ENCODE peak calls at places on chromosome 21, in four cellular contexts. One of them, this sample, is unnamed.

GRCh38 chr21:41752231-41752681 is 14.6 kb downstream of the RIPK4 start:
- DNase-seq in BJ: peak
- DNase-seq in fibroblast of lung: peak
- DNase-seq in body of pancreas: no peak
- DNase-seq in this sample: no peak

GRCh38 chr21:22278366-22278765 is 1280.2 kb downstream of the NCAM2 start:
- DNase-seq in BJ: no peak
- DNase-seq in fibroblast of lung: no peak
- DNase-seq in body of pancreas: no peak
- DNase-seq in this sample: no peak

GRCh38 chr21:36788116-36788515 is 89.2 kb downstream of the SIM2 start:
- DNase-seq in BJ: peak
- DNase-seq in fibroblast of lung: no peak
- DNase-seq in body of pancreas: no peak
- DNase-seq in this sample: no peak

GRCh38 chr21:28908351-28908750 is 84.3 kb downstream of the LTN1 start:
- DNase-seq in BJ: no peak
- DNase-seq in fibroblast of lung: no peak
- DNase-seq in body of pancreas: no peak
- DNase-seq in this sample: no peak

GRCh38 chr21:36544545-36544944 is 64.6 kb upstream of the CLDN14 start:
- DNase-seq in BJ: no peak
- DNase-seq in fibroblast of lung: no peak
- DNase-seq in body of pancreas: no peak
- DNase-seq in this sample: no peak

GRCh38 chr21:26532208-26532607 is 40.9 kb downstream of the CYYR1 start:
- DNase-seq in BJ: no peak
- DNase-seq in fibroblast of lung: no peak
- DNase-seq in body of pancreas: no peak
- DNase-seq in this sample: no peak

GRCh38 chr21:36846624-36847023 is 119.8 kb downstream of the HLCS start:
- DNase-seq in BJ: no peak
- DNase-seq in fibroblast of lung: no peak
- DNase-seq in body of pancreas: no peak
- DNase-seq in this sample: no peak

GRCh38 chr21:38825269-38825668 is 19.5 kb downstream of the ETS2 start:
- DNase-seq in BJ: no peak
- DNase-seq in fibroblast of lung: no peak
- DNase-seq in body of pancreas: no peak
- DNase-seq in this sample: no peak

GRCh38 chr21:16789636-16790035 is 723.2 kb upstream of the CXADR start:
- DNase-seq in BJ: no peak
- DNase-seq in fibroblast of lung: peak
- DNase-seq in body of pancreas: no peak
- DNase-seq in this sample: no peak

DNA sequence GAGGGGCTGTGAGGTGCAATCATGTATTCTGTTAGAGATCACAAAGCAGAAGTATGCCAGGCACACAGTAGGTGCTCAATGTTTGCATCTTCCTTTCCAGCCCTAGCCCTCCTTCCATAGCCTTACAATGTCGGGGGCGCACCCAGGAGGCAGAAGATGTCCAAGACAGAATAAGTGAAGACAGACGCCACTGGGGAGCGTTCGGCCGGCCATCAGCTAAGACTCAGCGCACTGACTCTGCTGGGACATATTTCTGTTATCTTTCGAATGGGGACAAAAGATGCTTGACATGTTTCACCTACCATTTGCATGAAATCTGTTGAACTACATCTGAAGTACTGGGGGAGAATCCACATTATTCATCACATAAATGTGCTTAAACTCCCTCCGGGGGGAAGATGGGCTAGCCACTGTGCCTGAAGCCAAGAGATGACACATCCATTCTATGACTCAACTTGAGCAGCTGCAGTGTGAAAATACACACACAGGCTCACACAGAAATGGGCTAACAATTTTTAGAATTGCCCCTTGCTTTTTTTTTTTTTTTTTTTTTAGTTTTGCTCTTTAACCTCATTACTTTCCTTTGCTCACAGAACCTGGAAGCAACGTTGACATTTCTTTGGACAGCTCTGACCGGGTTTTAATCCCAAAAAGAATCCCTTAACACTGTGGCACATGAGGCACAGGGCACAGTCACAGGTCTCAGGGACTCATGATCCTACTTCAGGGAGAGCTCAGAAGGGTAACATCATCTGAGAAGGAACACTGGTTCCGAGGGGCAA is 7.9 kb downstream of the TIAM1 start:
- DNase-seq in BJ: peak
- DNase-seq in fibroblast of lung: peak
- DNase-seq in body of pancreas: peak
- DNase-seq in this sample: no peak
- H3K4me3 ChIP-seq in BJ: no peak
- H3K4me3 ChIP-seq in fibroblast of lung: no peak
- H3K4me3 ChIP-seq in body of pancreas: no peak
- H3K4me3 ChIP-seq in this sample: no peak

GRCh38 chr21:45308211-45309068 is 20.7 kb upstream of the POFUT2 start:
- DNase-seq in BJ: no peak
- DNase-seq in fibroblast of lung: peak
- DNase-seq in body of pancreas: peak
- DNase-seq in this sample: no peak
- H3K4me3 ChIP-seq in BJ: no peak
- H3K4me3 ChIP-seq in fibroblast of lung: no peak
- H3K4me3 ChIP-seq in body of pancreas: no peak
- H3K4me3 ChIP-seq in this sample: no peak

GRCh38 chr21:33033961-33034413 is 8.3 kb downstream of the OLIG2 start:
- DNase-seq in BJ: no peak
- DNase-seq in fibroblast of lung: no peak
- DNase-seq in body of pancreas: no peak
- DNase-seq in this sample: no peak
- H3K4me3 ChIP-seq in BJ: no peak
- H3K4me3 ChIP-seq in fibroblast of lung: no peak
- H3K4me3 ChIP-seq in body of pancreas: no peak
- H3K4me3 ChIP-seq in this sample: no peak

GRCh38 chr21:43939443-43940328 is 72.4 kb upstream of the TRAPPC10 start:
- DNase-seq in BJ: no peak
- DNase-seq in fibroblast of lung: no peak
- DNase-seq in body of pancreas: no peak
- DNase-seq in this sample: no peak
- H3K4me3 ChIP-seq in BJ: no peak
- H3K4me3 ChIP-seq in fibroblast of lung: no peak
- H3K4me3 ChIP-seq in body of pancreas: no peak
- H3K4me3 ChIP-seq in this sample: no peak

GRCh38 chr21:30579351-30579750 is 10.8 kb downstream of the KRTAP22-2 start:
- DNase-seq in BJ: no peak
- DNase-seq in fibroblast of lung: no peak
- DNase-seq in body of pancreas: no peak
- DNase-seq in this sample: no peak

GRCh38 chr21:30580132-30580531 is 10.1 kb downstream of the KRTAP22-2 start:
- DNase-seq in BJ: no peak
- DNase-seq in fibroblast of lung: no peak
- DNase-seq in body of pancreas: no peak
- DNase-seq in this sample: no peak

GRCh38 chr21:30582850-30583249 is 7.3 kb downstream of the KRTAP22-2 start:
- DNase-seq in BJ: no peak
- DNase-seq in fibroblast of lung: no peak
- DNase-seq in body of pancreas: no peak
- DNase-seq in this sample: no peak

DNA sequence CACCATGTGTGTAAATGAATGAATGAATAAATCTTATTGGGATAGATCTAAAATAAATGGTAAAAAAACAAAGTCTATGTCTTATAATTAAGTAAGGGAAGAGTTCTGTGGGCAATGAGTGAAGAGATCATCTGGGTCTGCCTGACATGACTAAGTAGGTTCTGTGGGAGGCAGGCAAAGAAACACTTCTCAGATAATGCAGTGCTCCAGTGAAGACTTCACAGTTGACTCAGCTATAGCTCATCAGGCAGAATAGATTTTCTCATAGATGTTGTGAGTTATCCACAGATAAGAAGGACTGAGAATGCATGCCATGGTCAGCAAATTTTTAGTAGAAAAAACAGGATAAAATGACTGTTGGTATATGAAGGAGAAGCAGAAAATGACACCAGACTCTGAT is 12.4 kb downstream of the KRTAP22-2 start:
- DNase-seq in BJ: no peak
- DNase-seq in fibroblast of lung: no peak
- DNase-seq in body of pancreas: no peak
- DNase-seq in this sample: no peak
- H3K4me3 ChIP-seq in BJ: no peak
- H3K4me3 ChIP-seq in fibroblast of lung: no peak
- H3K4me3 ChIP-seq in body of pancreas: no peak
- H3K4me3 ChIP-seq in this sample: no peak

GRCh38 chr21:33657124-33657842 is 15.0 kb downstream of the ITSN1 start:
- DNase-seq in BJ: no peak
- DNase-seq in fibroblast of lung: no peak
- DNase-seq in body of pancreas: peak
- DNase-seq in this sample: no peak
- H3K4me3 ChIP-seq in BJ: no peak
- H3K4me3 ChIP-seq in fibroblast of lung: no peak
- H3K4me3 ChIP-seq in body of pancreas: no peak
- H3K4me3 ChIP-seq in this sample: no peak

GRCh38 chr21:44814498-44815023 is 3.3 kb downstream of the SUMO3 start:
- DNase-seq in BJ: no peak
- DNase-seq in fibroblast of lung: no peak
- DNase-seq in body of pancreas: no peak
- DNase-seq in this sample: no peak

GRCh38 chr21:44816761-44817505 is 929 bp downstream of the SUMO3 start:
- DNase-seq in BJ: no peak
- DNase-seq in fibroblast of lung: no peak
- DNase-seq in body of pancreas: no peak
- DNase-seq in this sample: no peak

GRCh38 chr21:44817506-44817880 is 369 bp downstream of the SUMO3 start:
- DNase-seq in BJ: no peak
- DNase-seq in fibroblast of lung: peak
- DNase-seq in body of pancreas: peak
- DNase-seq in this sample: peak

GRCh38 chr21:44815225-44815624 is 2.6 kb downstream of the SUMO3 start:
- DNase-seq in BJ: no peak
- DNase-seq in fibroblast of lung: no peak
- DNase-seq in body of pancreas: no peak
- DNase-seq in this sample: no peak

DNA sequence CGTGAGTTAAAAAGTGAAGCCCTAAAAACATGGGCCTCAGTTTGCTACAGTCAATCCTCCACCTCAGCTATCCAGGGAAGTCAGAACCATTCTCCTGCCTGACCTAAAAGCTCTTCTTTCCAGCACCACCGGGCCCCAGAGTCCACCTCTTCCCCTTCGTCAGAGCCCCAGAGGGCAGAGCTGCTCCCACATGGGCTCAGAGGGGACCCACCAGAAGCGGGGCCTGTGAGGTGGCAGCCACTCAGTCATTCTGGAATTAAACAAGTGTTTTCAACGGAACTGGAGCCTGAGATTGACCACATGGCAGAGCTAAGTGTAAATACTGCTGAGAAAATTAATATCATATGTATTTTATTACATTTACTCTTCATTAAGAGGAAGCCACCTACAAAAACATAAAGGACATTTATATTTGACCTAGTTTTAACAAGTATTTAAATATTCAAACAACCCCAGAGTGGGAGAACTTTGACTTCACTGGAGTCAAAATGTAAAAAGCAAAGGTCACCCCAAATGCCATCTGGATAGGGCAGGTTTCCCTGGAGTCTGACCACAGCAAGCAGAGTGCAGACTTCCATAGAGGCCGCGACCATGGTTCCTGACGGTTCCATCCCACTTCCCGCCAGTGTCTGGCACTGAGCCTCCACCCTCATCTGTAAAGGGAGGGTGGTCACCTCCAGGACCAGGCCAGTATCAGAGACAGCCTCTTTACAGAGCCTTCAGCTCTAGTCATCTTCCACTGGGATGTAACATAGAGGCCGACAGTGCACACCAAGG is 1.8 kb downstream of the SUMO3 start:
- DNase-seq in BJ: no peak
- DNase-seq in fibroblast of lung: no peak
- DNase-seq in body of pancreas: no peak
- DNase-seq in this sample: no peak
- H3K4me3 ChIP-seq in BJ: no peak
- H3K4me3 ChIP-seq in fibroblast of lung: no peak
- H3K4me3 ChIP-seq in body of pancreas: no peak
- H3K4me3 ChIP-seq in this sample: no peak

This sample was measured in retinal pigment epithelial cell.